ENCODE peak calls at places on chromosomes 2 and 18, in four cellular contexts. D is posterior cingulate gyrus, H is IMR-90, R is NCI-H1930. S is an unnamed sample.

GRCh38 chr18:48345596-48345995 is 63.6 kb downstream of the ZBTB7C start:
- DNase-seq in H (peak), D (peak), R (peak), S (no peak)

GRCh38 chr2:187529977-187530721 is 24.1 kb downstream of the TFPI start:
- DNase-seq in D (no peak), H (no peak), R (no peak), S (no peak)

GRCh38 chr18:44917865-44918476 is 237.3 kb downstream of the SETBP1 start:
- DNase-seq in H (no peak), D (no peak), R (no peak), S (no peak)

GRCh38 chr2:26745609-26746327 is 18.3 kb upstream of the SLC35F6 start:
- DNase-seq in H (peak), R (peak), D (peak), S (peak)

GRCh38 chr2:128028668-128029054 is 802 bp upstream of the SAP130 start:
- DNase-seq in R (no peak), H (no peak), D (no peak), S (no peak)

GRCh38 chr2:196170202-196170680 is 1.1 kb downstream of the STK17B start:
- DNase-seq in R (no peak), D (no peak), H (peak), S (no peak)

GRCh38 chr2:60957224-60957623 is 60.3 kb upstream of the PEX13 start:
- DNase-seq in D (no peak), R (no peak), H (no peak), S (no peak)

GRCh38 chr2:75162897-75163296 is 36.4 kb downstream of the TACR1 start:
- DNase-seq in R (no peak), H (no peak), D (no peak), S (no peak)

GRCh38 chr2:28093768-28094167 is 203.2 kb downstream of the BABAM2 start:
- DNase-seq in D (no peak), R (no peak), H (no peak), S (no peak)

GRCh38 chr2:172155752-172156151 is 53.1 kb upstream of the DLX2 start:
- DNase-seq in R (no peak), H (no peak), D (no peak), S (no peak)

GRCh38 chr18:50633992-50634391 is 74.1 kb downstream of the MAPK4 start:
- DNase-seq in D (no peak), H (no peak), R (no peak), S (no peak)

GRCh38 chr2:70901235-70902066 is 34.2 kb upstream of the ATP6V1B1 start:
- DNase-seq in H (peak), R (no peak), D (peak), S (peak)

GRCh38 chr2:224658776-224659175 is 57.4 kb downstream of the CCDC195 start:
- DNase-seq in D (no peak), H (no peak), R (no peak), S (no peak)

GRCh38 chr2:44392338-44392943 is 30.7 kb downstream of the CAMKMT start:
- DNase-seq in R (peak), D (peak), H (peak), S (peak)

GRCh38 chr18:42931501-42931900 is 184.0 kb downstream of the RIT2 start:
- DNase-seq in R (no peak), H (peak), D (no peak), S (peak)

GRCh38 chr2:46499392-46499785 is 20.0 kb downstream of the TMEM247 start:
- DNase-seq in D (no peak), R (no peak), H (no peak), S (no peak)

GRCh38 chr2:216389565-216389964 is 17.3 kb upstream of the MARCHF4 start:
- DNase-seq in R (no peak), D (no peak), H (peak), S (no peak)

GRCh38 chr2:98824256-98825042 is 93.5 kb upstream of the MGAT4A start:
- DNase-seq in R (no peak), D (no peak), H (no peak), S (no peak)

GRCh38 chr2:200258881-200259576 is 47.5 kb upstream of the SPATS2L start:
- DNase-seq in H (peak), R (no peak), D (no peak), S (no peak)

GRCh38 chr2:20184067-20184938 is 40.6 kb downstream of the SDC1 start:
- DNase-seq in D (no peak), H (peak), R (no peak), S (no peak)

GRCh38 chr2:28649481-28650260 is 102.0 kb upstream of the PPP1CB start:
- DNase-seq in D (no peak), H (peak), R (no peak), S (no peak)

GRCh38 chr2:212282596-212283330 is 255.8 kb downstream of the ERBB4 start:
- DNase-seq in H (no peak), D (no peak), R (no peak), S (peak)

GRCh38 chr2:86622409-86622877 is 1.2 kb downstream of the RNF103 start:
- DNase-seq in R (no peak), H (peak), D (peak), S (peak)

GRCh38 chr2:223538920-223539440 is 63.2 kb downstream of the SCG2 start:
- DNase-seq in H (no peak), R (peak), D (peak), S (no peak)

GRCh38 chr2:46187112-46187618 is 110.0 kb upstream of the EPAS1 start:
- DNase-seq in R (no peak), H (peak), D (no peak), S (peak)

GRCh38 chr2:191386938-191387536 is 141.8 kb downstream of the MYO1B start:
- DNase-seq in R (no peak), H (peak), D (no peak), S (no peak)

GRCh38 chr2:105469781-105470180 is 70.9 kb upstream of the FHL2 start:
- DNase-seq in H (no peak), R (no peak), D (no peak), S (no peak)